ENCODE peak calls at places on chromosomes 3 and 15, in six cellular contexts. One of them, this sample, is unnamed. For H3K4me1, the result is how much of the 10 kb centered on the place peaks cover.

GRCh38 chr3:129605593-129606521 is 619 bp downstream of the PLXND1 start:
- DNase-seq in cardiac muscle cell: peak
- DNase-seq in aorta: no peak
- DNase-seq in upper lobe of right lung: peak
- DNase-seq in breast epithelium: no peak
- DNase-seq in OCI-LY7: peak
- DNase-seq in this sample: no peak

GRCh38 chr15:99128411-99128810 is 23.5 kb downstream of the SYNM start:
- DNase-seq in cardiac muscle cell: no peak
- DNase-seq in aorta: no peak
- DNase-seq in upper lobe of right lung: no peak
- DNase-seq in breast epithelium: no peak
- DNase-seq in OCI-LY7: no peak
- DNase-seq in this sample: no peak

GRCh38 chr3:196987022-196987421 is 18.4 kb upstream of the PIGZ start:
- DNase-seq in cardiac muscle cell: no peak
- DNase-seq in aorta: peak
- DNase-seq in upper lobe of right lung: no peak
- DNase-seq in breast epithelium: no peak
- DNase-seq in OCI-LY7: no peak
- DNase-seq in this sample: peak

GRCh38 chr3:85632921-85633320 is 674.1 kb downstream of the CADM2 start:
- DNase-seq in cardiac muscle cell: no peak
- DNase-seq in aorta: no peak
- DNase-seq in upper lobe of right lung: no peak
- DNase-seq in breast epithelium: no peak
- DNase-seq in OCI-LY7: no peak
- DNase-seq in this sample: no peak

GRCh38 chr3:153029350-153029749 is 132.7 kb upstream of the RAP2B start:
- DNase-seq in cardiac muscle cell: peak
- DNase-seq in aorta: no peak
- DNase-seq in upper lobe of right lung: no peak
- DNase-seq in breast epithelium: no peak
- DNase-seq in OCI-LY7: no peak
- DNase-seq in this sample: no peak

GRCh38 chr3:26350853-26351252 is 271.7 kb upstream of the LRRC3B start:
- DNase-seq in cardiac muscle cell: no peak
- DNase-seq in aorta: no peak
- DNase-seq in upper lobe of right lung: no peak
- DNase-seq in breast epithelium: no peak
- DNase-seq in OCI-LY7: no peak
- DNase-seq in this sample: no peak

GRCh38 chr3:148999806-149000205 is 8.5 kb downstream of the GYG1 start:
- DNase-seq in cardiac muscle cell: peak
- DNase-seq in aorta: no peak
- DNase-seq in upper lobe of right lung: no peak
- DNase-seq in breast epithelium: no peak
- DNase-seq in OCI-LY7: no peak
- DNase-seq in this sample: no peak

GRCh38 chr3:39809181-39809994 is at the start of gene MYRIP:
- DNase-seq in cardiac muscle cell: peak
- DNase-seq in aorta: no peak
- DNase-seq in upper lobe of right lung: peak
- DNase-seq in breast epithelium: peak
- DNase-seq in OCI-LY7: no peak
- DNase-seq in this sample: peak

GRCh38 chr3:107450254-107450653 is 72.5 kb upstream of the BBX start:
- DNase-seq in cardiac muscle cell: no peak
- DNase-seq in aorta: no peak
- DNase-seq in upper lobe of right lung: no peak
- DNase-seq in breast epithelium: no peak
- DNase-seq in OCI-LY7: no peak
- DNase-seq in this sample: no peak

GRCh38 chr3:108471346-108471935 is 39.0 kb downstream of the MYH15 start:
- DNase-seq in cardiac muscle cell: peak
- DNase-seq in aorta: no peak
- DNase-seq in upper lobe of right lung: no peak
- DNase-seq in breast epithelium: no peak
- DNase-seq in OCI-LY7: no peak
- DNase-seq in this sample: no peak

GRCh38 chr3:183826448-183826847 is 1.1 kb upstream of the MAP6D1 start:
- DNase-seq in cardiac muscle cell: no peak
- DNase-seq in aorta: no peak
- DNase-seq in upper lobe of right lung: no peak
- DNase-seq in breast epithelium: no peak
- DNase-seq in OCI-LY7: no peak
- DNase-seq in this sample: no peak

GRCh38 chr3:113234028-113234427 is 22.7 kb downstream of the BOC start:
- DNase-seq in cardiac muscle cell: no peak
- DNase-seq in aorta: no peak
- DNase-seq in upper lobe of right lung: no peak
- DNase-seq in breast epithelium: no peak
- DNase-seq in OCI-LY7: no peak
- DNase-seq in this sample: no peak

GRCh38 chr3:113232367-113232766 is 21.0 kb downstream of the BOC start:
- DNase-seq in cardiac muscle cell: no peak
- DNase-seq in aorta: no peak
- DNase-seq in upper lobe of right lung: no peak
- DNase-seq in breast epithelium: no peak
- DNase-seq in OCI-LY7: no peak
- DNase-seq in this sample: no peak

GRCh38 chr3:113234688-113235260 is 23.4 kb downstream of the BOC start:
- DNase-seq in cardiac muscle cell: peak
- DNase-seq in aorta: no peak
- DNase-seq in upper lobe of right lung: no peak
- DNase-seq in breast epithelium: peak
- DNase-seq in OCI-LY7: no peak
- DNase-seq in this sample: no peak

GRCh38 chr3:113231827-113232253 is 20.5 kb downstream of the BOC start:
- DNase-seq in cardiac muscle cell: peak
- DNase-seq in aorta: no peak
- DNase-seq in upper lobe of right lung: no peak
- DNase-seq in breast epithelium: peak
- DNase-seq in OCI-LY7: no peak
- DNase-seq in this sample: no peak

DNA sequence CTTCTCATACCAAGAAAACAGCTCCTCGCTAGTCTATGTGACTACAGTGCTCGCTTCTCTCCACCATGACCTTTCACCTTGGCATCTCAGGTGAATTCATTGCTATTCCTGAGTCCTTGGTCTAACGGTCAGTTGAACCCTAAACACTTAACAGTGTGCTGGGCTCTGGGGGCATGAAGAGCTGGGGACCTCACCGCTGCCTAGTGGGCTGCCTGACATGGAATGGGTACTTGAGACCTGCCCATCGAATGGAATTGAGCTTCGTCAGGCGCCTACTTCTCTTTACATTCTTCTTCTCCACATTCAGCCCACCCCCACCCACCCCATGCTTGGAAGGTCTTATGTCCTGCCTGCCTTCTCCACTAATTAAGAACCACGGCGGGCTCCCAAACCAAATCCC is 22.1 kb downstream of the BOC start:
- DNase-seq in cardiac muscle cell: no peak
- DNase-seq in aorta: no peak
- DNase-seq in upper lobe of right lung: no peak
- DNase-seq in breast epithelium: no peak
- DNase-seq in OCI-LY7: no peak
- DNase-seq in this sample: no peak
- H3K27ac ChIP-seq in cardiac muscle cell: no peak
- H3K27ac ChIP-seq in aorta: no peak
- H3K27ac ChIP-seq in upper lobe of right lung: no peak
- H3K27ac ChIP-seq in breast epithelium: peak
- H3K27ac ChIP-seq in OCI-LY7: no peak
- H3K27ac ChIP-seq in this sample: no peak

GRCh38 chr15:67077641-67078215 is 12.3 kb downstream of the SMAD3 start:
- DNase-seq in cardiac muscle cell: no peak
- DNase-seq in aorta: no peak
- DNase-seq in upper lobe of right lung: no peak
- DNase-seq in breast epithelium: no peak
- DNase-seq in OCI-LY7: peak
- DNase-seq in this sample: no peak

GRCh38 chr15:67080118-67080899 is 14.9 kb downstream of the SMAD3 start:
- DNase-seq in cardiac muscle cell: peak
- DNase-seq in aorta: peak
- DNase-seq in upper lobe of right lung: peak
- DNase-seq in breast epithelium: peak
- DNase-seq in OCI-LY7: no peak
- DNase-seq in this sample: peak

GRCh38 chr15:67082007-67082536 is 16.7 kb downstream of the SMAD3 start:
- DNase-seq in cardiac muscle cell: no peak
- DNase-seq in aorta: no peak
- DNase-seq in upper lobe of right lung: no peak
- DNase-seq in breast epithelium: no peak
- DNase-seq in OCI-LY7: peak
- DNase-seq in this sample: no peak

GRCh38 chr15:67080900-67081431 is 15.6 kb downstream of the SMAD3 start:
- DNase-seq in cardiac muscle cell: peak
- DNase-seq in aorta: peak
- DNase-seq in upper lobe of right lung: peak
- DNase-seq in breast epithelium: no peak
- DNase-seq in OCI-LY7: peak
- DNase-seq in this sample: no peak

DNA sequence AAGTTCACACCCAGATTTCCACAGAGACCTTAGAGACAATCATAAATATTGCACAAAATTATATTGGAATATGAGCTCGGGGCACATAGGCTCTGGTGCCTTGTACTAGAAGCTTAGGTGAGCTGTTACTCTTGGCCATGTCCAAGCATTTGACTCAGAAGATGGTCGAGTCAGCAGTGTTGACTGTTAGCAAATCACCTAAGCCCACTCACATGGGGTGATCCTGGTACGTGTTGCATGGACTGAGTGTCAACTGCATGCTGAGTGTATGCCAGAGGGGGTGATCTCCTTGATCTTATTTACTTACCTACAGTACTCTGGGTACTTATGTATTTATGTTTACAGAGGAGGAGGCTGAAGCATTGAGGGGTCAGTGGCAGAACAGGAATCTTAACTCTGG is 14.0 kb downstream of the SMAD3 start:
- DNase-seq in cardiac muscle cell: no peak
- DNase-seq in aorta: no peak
- DNase-seq in upper lobe of right lung: no peak
- DNase-seq in breast epithelium: no peak
- DNase-seq in OCI-LY7: no peak
- DNase-seq in this sample: no peak
- H3K4me1 ChIP-seq in cardiac muscle cell: under half
- H3K4me1 ChIP-seq in aorta: under half
- H3K4me1 ChIP-seq in upper lobe of right lung: half or more
- H3K4me1 ChIP-seq in breast epithelium: under half
- H3K4me1 ChIP-seq in OCI-LY7: half or more
- H3K4me1 ChIP-seq in this sample: half or more

GRCh38 chr3:126111566-126112475 is 27.9 kb upstream of the SLC41A3 start:
- DNase-seq in cardiac muscle cell: no peak
- DNase-seq in aorta: no peak
- DNase-seq in upper lobe of right lung: no peak
- DNase-seq in breast epithelium: no peak
- DNase-seq in OCI-LY7: no peak
- DNase-seq in this sample: peak

GRCh38 chr3:126113238-126113555 is 29.3 kb upstream of the SLC41A3 start:
- DNase-seq in cardiac muscle cell: no peak
- DNase-seq in aorta: no peak
- DNase-seq in upper lobe of right lung: no peak
- DNase-seq in breast epithelium: no peak
- DNase-seq in OCI-LY7: no peak
- DNase-seq in this sample: peak

GRCh38 chr3:126112531-126113237 is 28.8 kb upstream of the SLC41A3 start:
- DNase-seq in cardiac muscle cell: no peak
- DNase-seq in aorta: no peak
- DNase-seq in upper lobe of right lung: no peak
- DNase-seq in breast epithelium: no peak
- DNase-seq in OCI-LY7: no peak
- DNase-seq in this sample: peak

GRCh38 chr3:126114406-126115386 is 30.8 kb upstream of the SLC41A3 start:
- DNase-seq in cardiac muscle cell: no peak
- DNase-seq in aorta: no peak
- DNase-seq in upper lobe of right lung: no peak
- DNase-seq in breast epithelium: no peak
- DNase-seq in OCI-LY7: no peak
- DNase-seq in this sample: peak

GRCh38 chr3:126113733-126114132 is 29.8 kb upstream of the SLC41A3 start:
- DNase-seq in cardiac muscle cell: no peak
- DNase-seq in aorta: no peak
- DNase-seq in upper lobe of right lung: no peak
- DNase-seq in breast epithelium: no peak
- DNase-seq in OCI-LY7: peak
- DNase-seq in this sample: peak
- H3K27ac ChIP-seq in cardiac muscle cell: no peak
- H3K27ac ChIP-seq in aorta: no peak
- H3K27ac ChIP-seq in upper lobe of right lung: no peak
- H3K27ac ChIP-seq in breast epithelium: no peak
- H3K27ac ChIP-seq in OCI-LY7: no peak
- H3K27ac ChIP-seq in this sample: no peak

GRCh38 chr15:66935121-66935520 is 130.3 kb upstream of the SMAD3 start:
- DNase-seq in cardiac muscle cell: no peak
- DNase-seq in aorta: no peak
- DNase-seq in upper lobe of right lung: no peak
- DNase-seq in breast epithelium: no peak
- DNase-seq in OCI-LY7: no peak
- DNase-seq in this sample: peak

GRCh38 chr15:66937588-66937987 is 127.8 kb upstream of the SMAD3 start:
- DNase-seq in cardiac muscle cell: no peak
- DNase-seq in aorta: no peak
- DNase-seq in upper lobe of right lung: no peak
- DNase-seq in breast epithelium: no peak
- DNase-seq in OCI-LY7: no peak
- DNase-seq in this sample: peak

GRCh38 chr15:66935688-66936087 is 129.7 kb upstream of the SMAD3 start:
- DNase-seq in cardiac muscle cell: no peak
- DNase-seq in aorta: no peak
- DNase-seq in upper lobe of right lung: no peak
- DNase-seq in breast epithelium: no peak
- DNase-seq in OCI-LY7: no peak
- DNase-seq in this sample: no peak

GRCh38 chr15:66936864-66937245 is 128.5 kb upstream of the SMAD3 start:
- DNase-seq in cardiac muscle cell: peak
- DNase-seq in aorta: no peak
- DNase-seq in upper lobe of right lung: no peak
- DNase-seq in breast epithelium: no peak
- DNase-seq in OCI-LY7: no peak
- DNase-seq in this sample: no peak

DNA sequence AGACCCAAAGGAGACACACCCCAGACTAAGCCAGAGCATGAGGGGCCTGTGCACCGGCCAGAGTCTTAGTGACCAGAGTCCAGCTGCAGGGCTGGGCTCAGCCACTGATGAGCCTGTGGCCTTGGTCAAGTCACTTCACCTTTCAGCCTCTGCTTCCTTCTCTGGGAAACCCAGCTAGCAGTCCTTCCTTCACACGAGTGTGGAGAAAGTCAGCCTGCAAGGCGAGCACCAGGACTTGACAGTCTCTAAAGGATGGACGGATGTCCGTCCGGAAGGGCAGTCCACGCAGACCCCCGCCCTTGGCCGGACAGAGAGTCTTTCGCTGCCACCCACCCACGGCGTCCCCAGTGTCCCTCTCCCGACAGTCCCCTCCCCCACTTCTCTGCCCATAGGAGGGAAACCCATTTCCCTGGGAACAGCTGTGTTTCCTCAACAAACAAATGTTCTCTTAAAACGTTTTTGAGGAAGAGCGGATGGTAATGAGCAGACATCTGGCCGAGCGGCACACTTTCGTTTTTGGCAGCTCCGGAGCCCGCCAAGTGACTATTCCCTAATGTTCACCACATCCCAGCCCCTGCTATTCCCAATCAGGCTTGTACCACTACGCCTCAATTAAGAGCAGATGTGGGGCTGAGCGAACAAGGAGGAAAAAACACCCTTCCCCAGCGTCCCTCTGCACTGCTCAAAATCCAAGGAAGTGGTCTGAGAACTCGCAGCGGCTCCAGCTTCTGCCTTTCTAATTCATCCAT is 129.1 kb upstream of the SMAD3 start:
- DNase-seq in cardiac muscle cell: peak
- DNase-seq in aorta: no peak
- DNase-seq in upper lobe of right lung: no peak
- DNase-seq in breast epithelium: no peak
- DNase-seq in OCI-LY7: no peak
- DNase-seq in this sample: peak
- H3K4me1 ChIP-seq in cardiac muscle cell: under half
- H3K4me1 ChIP-seq in aorta: under half
- H3K4me1 ChIP-seq in upper lobe of right lung: under half
- H3K4me1 ChIP-seq in breast epithelium: under half
- H3K4me1 ChIP-seq in OCI-LY7: under half
- H3K4me1 ChIP-seq in this sample: under half